ENCODE peak calls at places on chromosome 9, in five cellular contexts. One of them, this sample, is unnamed.

GRCh38 chr9:37925006-37925405 is 21.1 kb upstream of the SLC25A51 start:
- DNase-seq in spleen: peak; percentile 38
- DNase-seq in stomach: no peak
- DNase-seq in endothelial cell of umbilical vein: no peak
- DNase-seq in SK-N-SH: no peak
- DNase-seq in this sample: no peak

GRCh38 chr9:78150983-78151356 is 84.9 kb upstream of the CEP78 start:
- DNase-seq in spleen: no peak
- DNase-seq in SK-N-SH: no peak
- DNase-seq in stomach: no peak
- DNase-seq in endothelial cell of umbilical vein: no peak
- DNase-seq in this sample: no peak

GRCh38 chr9:27673626-27674025 is 100.3 kb upstream of the C9orf72 start:
- DNase-seq in spleen: no peak
- DNase-seq in SK-N-SH: no peak
- DNase-seq in stomach: no peak
- DNase-seq in endothelial cell of umbilical vein: no peak
- DNase-seq in this sample: no peak

GRCh38 chr9:114223564-114224246 is 68.4 kb downstream of the COL27A1 start:
- DNase-seq in SK-N-SH: no peak
- DNase-seq in spleen: no peak
- DNase-seq in stomach: no peak
- DNase-seq in endothelial cell of umbilical vein: peak; percentile 68
- DNase-seq in this sample: no peak

GRCh38 chr9:113503131-113503541 is 39.6 kb downstream of the RGS3 start:
- DNase-seq in spleen: peak; percentile 79
- DNase-seq in stomach: no peak
- DNase-seq in SK-N-SH: no peak
- DNase-seq in endothelial cell of umbilical vein: peak; percentile 62
- DNase-seq in this sample: no peak

GRCh38 chr9:109831996-109832395 is 52.0 kb downstream of the PALM2AKAP2 start:
- DNase-seq in stomach: no peak
- DNase-seq in endothelial cell of umbilical vein: no peak
- DNase-seq in spleen: no peak
- DNase-seq in SK-N-SH: no peak
- DNase-seq in this sample: no peak

GRCh38 chr9:110933350-110934001 is 104.8 kb downstream of the LPAR1 start:
- DNase-seq in endothelial cell of umbilical vein: no peak
- DNase-seq in spleen: no peak
- DNase-seq in SK-N-SH: no peak
- DNase-seq in stomach: no peak
- DNase-seq in this sample: no peak

GRCh38 chr9:111621895-111622480 is 9.1 kb upstream of the DNAJC25 start:
- DNase-seq in stomach: peak; percentile 45
- DNase-seq in spleen: no peak
- DNase-seq in endothelial cell of umbilical vein: peak; percentile 68
- DNase-seq in SK-N-SH: peak; percentile 64
- DNase-seq in this sample: no peak

GRCh38 chr9:126849811-126850210 is 10.6 kb upstream of the ZBTB34 start:
- DNase-seq in spleen: no peak
- DNase-seq in endothelial cell of umbilical vein: no peak
- DNase-seq in stomach: no peak
- DNase-seq in SK-N-SH: no peak
- DNase-seq in this sample: no peak

GRCh38 chr9:70540016-70540415 is 125.6 kb upstream of the KLF9 start:
- DNase-seq in spleen: no peak
- DNase-seq in SK-N-SH: no peak
- DNase-seq in stomach: no peak
- DNase-seq in endothelial cell of umbilical vein: no peak
- DNase-seq in this sample: no peak

GRCh38 chr9:78724896-78725295 is 428.0 kb downstream of the PSAT1 start:
- DNase-seq in spleen: no peak
- DNase-seq in stomach: no peak
- DNase-seq in endothelial cell of umbilical vein: no peak
- DNase-seq in SK-N-SH: no peak
- DNase-seq in this sample: no peak

GRCh38 chr9:99057665-99058625 is 47.0 kb upstream of the TGFBR1 start:
- DNase-seq in endothelial cell of umbilical vein: no peak
- DNase-seq in spleen: peak; percentile 83
- DNase-seq in SK-N-SH: no peak
- DNase-seq in stomach: peak; percentile 59
- DNase-seq in this sample: no peak
- TF ChIP-seq POLR2AphosphoS5 in endothelial cell of umbilical vein: no peak
- TF ChIP-seq POLR2AphosphoS5 in spleen: peak; percentile 70
- TF ChIP-seq POLR2AphosphoS5 in SK-N-SH: no peak
- TF ChIP-seq POLR2AphosphoS5 in stomach: no peak
- TF ChIP-seq POLR2AphosphoS5 in this sample: no peak

GRCh38 chr9:97501177-97501971 is at the start of gene TMOD1:
- DNase-seq in endothelial cell of umbilical vein: peak; percentile 55
- DNase-seq in SK-N-SH: peak; percentile 99
- DNase-seq in stomach: peak; percentile 80
- DNase-seq in spleen: peak; percentile 88
- DNase-seq in this sample: peak; percentile 69
- TF ChIP-seq POLR2AphosphoS5 in endothelial cell of umbilical vein: no peak
- TF ChIP-seq POLR2AphosphoS5 in SK-N-SH: no peak
- TF ChIP-seq POLR2AphosphoS5 in stomach: no peak
- TF ChIP-seq POLR2AphosphoS5 in spleen: peak; percentile 27
- TF ChIP-seq POLR2AphosphoS5 in this sample: no peak

DNA sequence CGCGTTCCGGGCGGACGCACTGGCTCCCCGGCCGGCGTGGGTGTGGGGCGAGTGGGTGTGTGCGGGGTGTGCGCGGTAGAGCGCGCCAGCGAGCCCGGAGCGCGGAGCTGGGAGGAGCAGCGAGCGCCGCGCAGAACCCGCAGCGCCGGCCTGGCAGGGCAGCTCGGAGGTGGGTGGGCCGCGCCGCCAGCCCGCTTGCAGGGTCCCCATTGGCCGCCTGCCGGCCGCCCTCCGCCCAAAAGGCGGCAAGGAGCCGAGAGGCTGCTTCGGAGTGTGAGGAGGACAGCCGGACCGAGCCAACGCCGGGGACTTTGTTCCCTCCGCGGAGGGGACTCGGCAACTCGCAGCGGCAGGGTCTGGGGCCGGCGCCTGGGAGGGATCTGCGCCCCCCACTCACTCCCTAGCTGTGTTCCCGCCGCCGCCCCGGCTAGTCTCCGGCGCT is at the start of gene DAPK1:
- DNase-seq in SK-N-SH: peak; percentile 95
- DNase-seq in endothelial cell of umbilical vein: peak; percentile 84
- DNase-seq in stomach: peak; percentile 79
- DNase-seq in spleen: peak; percentile 88
- DNase-seq in this sample: no peak
- TF ChIP-seq POLR2AphosphoS5 in SK-N-SH: no peak
- TF ChIP-seq POLR2AphosphoS5 in endothelial cell of umbilical vein: peak; percentile 79
- TF ChIP-seq POLR2AphosphoS5 in stomach: peak; percentile 67
- TF ChIP-seq POLR2AphosphoS5 in spleen: peak; percentile 49
- TF ChIP-seq POLR2AphosphoS5 in this sample: no peak

GRCh38 chr9:129495422-129496186 is 125.3 kb downstream of the C9orf50 start:
- DNase-seq in spleen: peak; percentile 93
- DNase-seq in SK-N-SH: peak; percentile 98
- DNase-seq in endothelial cell of umbilical vein: peak; percentile 85
- DNase-seq in stomach: peak; percentile 96
- DNase-seq in this sample: peak; percentile 96
- TF ChIP-seq POLR2AphosphoS5 in spleen: peak; percentile 49
- TF ChIP-seq POLR2AphosphoS5 in SK-N-SH: no peak
- TF ChIP-seq POLR2AphosphoS5 in endothelial cell of umbilical vein: peak; percentile 44
- TF ChIP-seq POLR2AphosphoS5 in stomach: peak; percentile 87
- TF ChIP-seq POLR2AphosphoS5 in this sample: peak; percentile 83

GRCh38 chr9:24672336-24672735 is 126.6 kb upstream of the IZUMO3 start:
- DNase-seq in spleen: no peak
- DNase-seq in stomach: no peak
- DNase-seq in SK-N-SH: no peak
- DNase-seq in endothelial cell of umbilical vein: no peak
- DNase-seq in this sample: no peak
- TF ChIP-seq POLR2AphosphoS5 in spleen: no peak
- TF ChIP-seq POLR2AphosphoS5 in stomach: no peak
- TF ChIP-seq POLR2AphosphoS5 in SK-N-SH: no peak
- TF ChIP-seq POLR2AphosphoS5 in endothelial cell of umbilical vein: no peak
- TF ChIP-seq POLR2AphosphoS5 in this sample: no peak

DNA sequence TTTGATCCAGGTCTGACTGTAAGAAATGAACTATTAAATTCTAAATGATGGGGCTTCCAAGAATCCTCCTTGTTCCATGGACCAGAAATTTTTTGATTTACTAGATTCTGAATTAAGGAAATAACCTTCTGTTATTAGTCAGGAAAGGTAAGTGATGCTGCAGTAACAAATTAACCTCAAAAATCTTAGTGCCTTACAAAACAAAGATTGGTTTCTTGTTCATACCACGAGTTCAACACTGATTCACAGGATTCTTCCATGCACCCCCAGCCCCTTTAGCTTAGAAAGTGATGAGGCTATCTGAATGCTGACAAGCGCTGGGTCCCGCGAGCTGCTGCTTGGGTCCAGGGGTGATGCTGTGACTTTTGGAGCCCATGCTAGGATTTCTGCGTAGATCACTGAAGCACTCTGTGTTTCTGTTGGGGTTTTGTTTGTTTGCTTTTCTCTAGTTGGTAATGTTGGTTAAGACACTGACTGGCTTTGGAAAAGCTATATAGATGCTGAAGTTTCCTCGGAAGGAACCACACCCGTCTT is 52.3 kb downstream of the COL15A1 start:
- DNase-seq in endothelial cell of umbilical vein: no peak
- DNase-seq in spleen: no peak
- DNase-seq in stomach: no peak
- DNase-seq in SK-N-SH: no peak
- DNase-seq in this sample: no peak
- TF ChIP-seq POLR2AphosphoS5 in endothelial cell of umbilical vein: no peak
- TF ChIP-seq POLR2AphosphoS5 in spleen: no peak
- TF ChIP-seq POLR2AphosphoS5 in stomach: no peak
- TF ChIP-seq POLR2AphosphoS5 in SK-N-SH: no peak
- TF ChIP-seq POLR2AphosphoS5 in this sample: no peak

GRCh38 chr9:120388000-120388855 is 191.7 kb downstream of the CDK5RAP2 start:
- DNase-seq in spleen: no peak
- DNase-seq in stomach: no peak
- DNase-seq in endothelial cell of umbilical vein: no peak
- DNase-seq in SK-N-SH: no peak
- DNase-seq in this sample: no peak
- TF ChIP-seq POLR2AphosphoS5 in spleen: no peak
- TF ChIP-seq POLR2AphosphoS5 in stomach: no peak
- TF ChIP-seq POLR2AphosphoS5 in endothelial cell of umbilical vein: no peak
- TF ChIP-seq POLR2AphosphoS5 in SK-N-SH: no peak
- TF ChIP-seq POLR2AphosphoS5 in this sample: no peak

GRCh38 chr9:117029341-117029740 is 342.2 kb downstream of the TRIM32 start:
- DNase-seq in spleen: no peak
- DNase-seq in stomach: no peak
- DNase-seq in SK-N-SH: no peak
- DNase-seq in endothelial cell of umbilical vein: no peak
- DNase-seq in this sample: no peak
- TF ChIP-seq POLR2AphosphoS5 in spleen: no peak
- TF ChIP-seq POLR2AphosphoS5 in stomach: no peak
- TF ChIP-seq POLR2AphosphoS5 in SK-N-SH: no peak
- TF ChIP-seq POLR2AphosphoS5 in endothelial cell of umbilical vein: no peak
- TF ChIP-seq POLR2AphosphoS5 in this sample: no peak

GRCh38 chr9:35683323-35683722 is 6.4 kb downstream of the TPM2 start:
- DNase-seq in endothelial cell of umbilical vein: no peak
- DNase-seq in SK-N-SH: no peak
- DNase-seq in stomach: no peak
- DNase-seq in spleen: peak; percentile 6
- DNase-seq in this sample: no peak

GRCh38 chr9:35680331-35681105 is 6.8 kb downstream of the CA9 start:
- DNase-seq in stomach: peak; percentile 78
- DNase-seq in endothelial cell of umbilical vein: no peak
- DNase-seq in spleen: peak; percentile 53
- DNase-seq in SK-N-SH: no peak
- DNase-seq in this sample: no peak

GRCh38 chr9:35681341-35682002 is 7.7 kb downstream of the CA9 start:
- DNase-seq in endothelial cell of umbilical vein: no peak
- DNase-seq in stomach: no peak
- DNase-seq in SK-N-SH: no peak
- DNase-seq in spleen: peak; percentile 47
- DNase-seq in this sample: no peak

GRCh38 chr9:35682520-35682919 is 7.2 kb downstream of the TPM2 start:
- DNase-seq in SK-N-SH: no peak
- DNase-seq in spleen: peak; percentile 34
- DNase-seq in stomach: no peak
- DNase-seq in endothelial cell of umbilical vein: no peak
- DNase-seq in this sample: no peak

DNA sequence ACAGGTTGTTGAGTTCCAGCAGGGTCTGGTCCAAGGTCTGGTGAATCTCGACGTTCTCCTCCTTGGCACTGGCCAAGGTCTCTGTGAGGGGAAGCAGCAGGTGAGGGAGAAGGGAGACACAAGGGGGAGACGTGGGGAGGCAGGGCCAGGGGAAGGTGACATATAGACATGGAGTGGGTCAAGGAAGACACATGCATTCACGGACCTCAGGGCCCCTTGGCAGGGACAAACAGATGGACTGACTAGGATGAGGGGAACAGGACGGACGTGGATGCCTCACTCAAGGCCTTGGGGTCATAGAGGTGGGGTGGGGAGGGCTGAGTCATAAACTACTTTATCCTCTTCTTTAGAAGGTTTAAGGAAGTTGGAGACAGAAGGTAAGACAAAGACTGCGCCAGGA is 7.6 kb downstream of the TPM2 start:
- DNase-seq in stomach: no peak
- DNase-seq in spleen: peak; percentile 45
- DNase-seq in SK-N-SH: no peak
- DNase-seq in endothelial cell of umbilical vein: no peak
- DNase-seq in this sample: no peak
- TF ChIP-seq POLR2AphosphoS5 in stomach: no peak
- TF ChIP-seq POLR2AphosphoS5 in spleen: no peak
- TF ChIP-seq POLR2AphosphoS5 in SK-N-SH: no peak
- TF ChIP-seq POLR2AphosphoS5 in endothelial cell of umbilical vein: no peak
- TF ChIP-seq POLR2AphosphoS5 in this sample: no peak